ENCODE peak calls at places on chromosomes 12 and 14, in eight cellular contexts. One of them, this sample, is unnamed.

GRCh38 chr12:32126720-32127119 is 20.1 kb downstream of the BICD1 start:
- DNase-seq in uterus: no peak
- DNase-seq in K562: no peak
- DNase-seq in transverse colon: no peak
- DNase-seq in gastrocnemius medialis: no peak
- DNase-seq in left ventricle myocardium inferior: no peak
- DNase-seq in Peyer's patch: no peak
- DNase-seq in left lung: no peak
- DNase-seq in this sample: no peak

GRCh38 chr12:16155938-16156337 is 121.5 kb downstream of the SLC15A5 start:
- DNase-seq in transverse colon: no peak
- DNase-seq in Peyer's patch: no peak
- DNase-seq in K562: no peak
- DNase-seq in uterus: no peak
- DNase-seq in gastrocnemius medialis: no peak
- DNase-seq in left ventricle myocardium inferior: no peak
- DNase-seq in left lung: no peak
- DNase-seq in this sample: no peak

GRCh38 chr12:19695244-19696098 is 256.2 kb downstream of the AEBP2 start:
- DNase-seq in uterus: no peak
- DNase-seq in Peyer's patch: no peak
- DNase-seq in K562: no peak
- DNase-seq in transverse colon: no peak
- DNase-seq in left lung: no peak
- DNase-seq in gastrocnemius medialis: no peak
- DNase-seq in left ventricle myocardium inferior: no peak
- DNase-seq in this sample: no peak

GRCh38 chr14:61752626-61753025 is 9.6 kb upstream of the SNAPC1 start:
- DNase-seq in K562: no peak
- DNase-seq in transverse colon: no peak
- DNase-seq in left ventricle myocardium inferior: no peak
- DNase-seq in Peyer's patch: no peak
- DNase-seq in uterus: no peak
- DNase-seq in left lung: no peak
- DNase-seq in gastrocnemius medialis: no peak
- DNase-seq in this sample: no peak

GRCh38 chr14:34237098-34237497 is 224.9 kb downstream of the SPTSSA start:
- DNase-seq in uterus: no peak
- DNase-seq in transverse colon: no peak
- DNase-seq in K562: no peak
- DNase-seq in left ventricle myocardium inferior: no peak
- DNase-seq in gastrocnemius medialis: no peak
- DNase-seq in Peyer's patch: no peak
- DNase-seq in left lung: no peak
- DNase-seq in this sample: no peak

GRCh38 chr14:69716483-69717187 is 50.3 kb upstream of the SRSF5 start:
- DNase-seq in left ventricle myocardium inferior: peak; percentile 16
- DNase-seq in left lung: no peak
- DNase-seq in K562: no peak
- DNase-seq in transverse colon: peak; percentile 28
- DNase-seq in gastrocnemius medialis: no peak
- DNase-seq in uterus: no peak
- DNase-seq in Peyer's patch: no peak
- DNase-seq in this sample: no peak

GRCh38 chr12:124351422-124351821 is 56.5 kb downstream of the RFLNA start:
- DNase-seq in uterus: no peak
- DNase-seq in transverse colon: no peak
- DNase-seq in K562: no peak
- DNase-seq in gastrocnemius medialis: no peak
- DNase-seq in left lung: no peak
- DNase-seq in left ventricle myocardium inferior: no peak
- DNase-seq in Peyer's patch: no peak
- DNase-seq in this sample: no peak

GRCh38 chr12:117212563-117213190 is 22.4 kb upstream of the FBXO21 start:
- DNase-seq in left ventricle myocardium inferior: peak; percentile 53
- DNase-seq in Peyer's patch: peak; percentile 60
- DNase-seq in transverse colon: peak; percentile 69
- DNase-seq in K562: peak; percentile 75
- DNase-seq in left lung: peak; percentile 50
- DNase-seq in gastrocnemius medialis: peak; percentile 33
- DNase-seq in uterus: peak; percentile 70
- DNase-seq in this sample: peak; percentile 82

GRCh38 chr14:71952381-71953363 is 20.4 kb downstream of the RGS6 start:
- DNase-seq in Peyer's patch: no peak
- DNase-seq in transverse colon: no peak
- DNase-seq in gastrocnemius medialis: no peak
- DNase-seq in uterus: no peak
- DNase-seq in K562: no peak
- DNase-seq in left ventricle myocardium inferior: no peak
- DNase-seq in left lung: no peak
- DNase-seq in this sample: peak; percentile 59

GRCh38 chr12:32197421-32197820 is 90.8 kb downstream of the BICD1 start:
- DNase-seq in left ventricle myocardium inferior: no peak
- DNase-seq in Peyer's patch: no peak
- DNase-seq in gastrocnemius medialis: no peak
- DNase-seq in uterus: no peak
- DNase-seq in transverse colon: no peak
- DNase-seq in left lung: no peak
- DNase-seq in K562: no peak
- DNase-seq in this sample: no peak

GRCh38 chr12:104215638-104216297 is at the start of gene TXNRD1:
- DNase-seq in transverse colon: peak; percentile 86
- DNase-seq in left ventricle myocardium inferior: peak; percentile 87
- DNase-seq in K562: peak; percentile 84
- DNase-seq in left lung: peak; percentile 86
- DNase-seq in uterus: peak; percentile 84
- DNase-seq in gastrocnemius medialis: peak; percentile 58
- DNase-seq in Peyer's patch: peak; percentile 86
- DNase-seq in this sample: peak; percentile 89

GRCh38 chr12:50282581-50283229 is 615 bp downstream of the LIMA1 start:
- DNase-seq in left ventricle myocardium inferior: no peak
- DNase-seq in uterus: no peak
- DNase-seq in K562: peak; percentile 13
- DNase-seq in left lung: no peak
- DNase-seq in Peyer's patch: no peak
- DNase-seq in gastrocnemius medialis: no peak
- DNase-seq in transverse colon: peak; percentile 17
- DNase-seq in this sample: no peak

GRCh38 chr12:58877243-58877743 is 43.0 kb downstream of the LRIG3 start:
- DNase-seq in left lung: no peak
- DNase-seq in left ventricle myocardium inferior: no peak
- DNase-seq in gastrocnemius medialis: no peak
- DNase-seq in uterus: no peak
- DNase-seq in transverse colon: no peak
- DNase-seq in Peyer's patch: no peak
- DNase-seq in K562: no peak
- DNase-seq in this sample: no peak

GRCh38 chr14:101551729-101552595 is 9.3 kb upstream of the DIO3 start:
- DNase-seq in uterus: no peak
- DNase-seq in transverse colon: no peak
- DNase-seq in left ventricle myocardium inferior: no peak
- DNase-seq in K562: no peak
- DNase-seq in Peyer's patch: no peak
- DNase-seq in left lung: no peak
- DNase-seq in gastrocnemius medialis: no peak
- DNase-seq in this sample: no peak

GRCh38 chr12:49548822-49549648 is 10.2 kb downstream of the KCNH3 start:
- DNase-seq in transverse colon: peak; percentile 17
- DNase-seq in uterus: no peak
- DNase-seq in gastrocnemius medialis: no peak
- DNase-seq in left lung: no peak
- DNase-seq in Peyer's patch: peak; percentile 52
- DNase-seq in left ventricle myocardium inferior: no peak
- DNase-seq in K562: peak; percentile 73
- DNase-seq in this sample: peak; percentile 60

GRCh38 chr12:132239796-132240668 is 89.4 kb downstream of the GALNT9 start:
- DNase-seq in K562: no peak
- DNase-seq in gastrocnemius medialis: no peak
- DNase-seq in Peyer's patch: no peak
- DNase-seq in left lung: no peak
- DNase-seq in left ventricle myocardium inferior: no peak
- DNase-seq in uterus: no peak
- DNase-seq in transverse colon: no peak
- DNase-seq in this sample: peak; percentile 72

GRCh38 chr14:100278702-100279101 is 27.5 kb downstream of the SLC25A29 start:
- DNase-seq in transverse colon: no peak
- DNase-seq in Peyer's patch: no peak
- DNase-seq in uterus: no peak
- DNase-seq in left lung: peak; percentile 69
- DNase-seq in K562: no peak
- DNase-seq in gastrocnemius medialis: no peak
- DNase-seq in left ventricle myocardium inferior: no peak
- DNase-seq in this sample: no peak
- TF ChIP-seq CTCF in transverse colon: no peak
- TF ChIP-seq CTCF in Peyer's patch: no peak
- TF ChIP-seq CTCF in uterus: no peak
- TF ChIP-seq CTCF in left lung: no peak
- TF ChIP-seq CTCF in K562: no peak
- TF ChIP-seq CTCF in gastrocnemius medialis: no peak
- TF ChIP-seq CTCF in left ventricle myocardium inferior: no peak
- TF ChIP-seq CTCF in this sample: no peak

DNA sequence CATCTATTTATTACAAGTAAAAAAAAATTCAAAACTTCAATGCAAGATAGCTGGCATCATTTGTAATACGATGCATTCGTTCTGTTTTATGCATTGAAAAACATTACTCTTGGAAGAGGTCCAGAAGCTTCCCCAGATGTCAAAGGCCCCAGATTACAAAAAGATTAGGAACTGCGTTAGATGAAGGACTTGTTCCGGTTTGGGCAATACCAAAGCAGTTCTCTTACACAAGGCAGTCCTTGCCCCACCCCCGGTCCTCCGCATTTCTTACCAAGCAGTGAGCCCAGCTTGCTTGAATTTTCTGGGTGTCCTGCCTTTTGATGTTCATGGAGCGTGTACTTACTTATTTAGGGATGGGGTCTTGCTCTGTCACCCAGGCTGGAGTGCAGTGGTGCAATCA is 4.8 kb upstream of the HVCN1 start:
- DNase-seq in left lung: peak; percentile 69
- DNase-seq in transverse colon: no peak
- DNase-seq in left ventricle myocardium inferior: peak; percentile 37
- DNase-seq in K562: no peak
- DNase-seq in Peyer's patch: no peak
- DNase-seq in uterus: no peak
- DNase-seq in gastrocnemius medialis: no peak
- DNase-seq in this sample: peak; percentile 49
- H3K27ac ChIP-seq in left lung: peak overlapping the region; percentile 35
- H3K27ac ChIP-seq in transverse colon: peak overlapping the region; percentile 64
- H3K27ac ChIP-seq in left ventricle myocardium inferior: peak overlapping the region; percentile 82
- H3K27ac ChIP-seq in K562: no peak overlapping the region
- H3K27ac ChIP-seq in Peyer's patch: peak overlapping the region; percentile 49
- H3K27ac ChIP-seq in uterus: no peak overlapping the region
- H3K27ac ChIP-seq in gastrocnemius medialis: peak overlapping the region; percentile 48
- H3K27ac ChIP-seq in this sample: no peak overlapping the region

DNA sequence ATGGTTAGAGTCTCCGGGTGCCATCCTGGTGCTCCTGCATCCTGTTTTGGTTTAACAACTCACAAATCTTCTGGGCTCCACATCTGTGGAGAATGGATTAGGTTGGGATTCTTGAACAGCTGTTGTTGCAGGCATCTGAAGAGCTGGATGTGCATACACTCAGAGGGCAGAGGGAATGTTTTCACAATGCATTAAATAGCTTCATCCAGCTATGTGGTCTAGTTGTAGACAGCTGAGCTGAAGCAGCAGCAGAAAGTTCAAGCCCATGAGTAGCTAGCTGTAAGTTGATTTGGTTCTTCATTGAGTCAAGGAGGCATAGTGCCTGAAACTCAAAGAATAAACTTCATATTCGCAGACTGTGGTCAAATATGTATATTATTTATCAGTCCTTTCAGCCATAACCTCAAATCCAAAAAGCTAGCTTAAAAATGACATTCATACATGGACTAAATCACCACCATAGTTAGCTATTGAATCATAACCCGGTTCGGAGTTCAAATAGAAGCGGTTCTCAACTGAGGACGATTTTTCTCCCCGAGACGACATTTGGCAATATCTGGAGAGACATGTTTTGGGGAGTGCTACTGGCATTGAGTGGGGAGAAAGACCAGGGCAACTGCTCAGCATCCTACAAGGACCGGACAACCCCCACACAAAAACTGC is 858 bp upstream of the ANKRD13A start:
- DNase-seq in left ventricle myocardium inferior: no peak
- DNase-seq in transverse colon: no peak
- DNase-seq in Peyer's patch: no peak
- DNase-seq in uterus: no peak
- DNase-seq in gastrocnemius medialis: no peak
- DNase-seq in K562: no peak
- DNase-seq in left lung: no peak
- DNase-seq in this sample: no peak
- H3K4me1 ChIP-seq in left ventricle myocardium inferior: peaks cover 74% of the 10 kb centered on the region
- H3K4me1 ChIP-seq in transverse colon: peaks cover 46% of the 10 kb centered on the region
- H3K4me1 ChIP-seq in Peyer's patch: peaks cover 49% of the 10 kb centered on the region
- H3K4me1 ChIP-seq in uterus: peaks cover 5% of the 10 kb centered on the region
- H3K4me1 ChIP-seq in gastrocnemius medialis: peaks cover 65% of the 10 kb centered on the region
- H3K4me1 ChIP-seq in K562: peaks cover 32% of the 10 kb centered on the region
- H3K4me1 ChIP-seq in left lung: peaks cover 75% of the 10 kb centered on the region
- H3K4me1 ChIP-seq in this sample: peaks cover 27% of the 10 kb centered on the region

GRCh38 chr14:96170961-96171592 is 33.6 kb upstream of the BDKRB2 start:
- DNase-seq in left ventricle myocardium inferior: no peak
- DNase-seq in left lung: no peak
- DNase-seq in uterus: no peak
- DNase-seq in gastrocnemius medialis: no peak
- DNase-seq in transverse colon: no peak
- DNase-seq in K562: no peak
- DNase-seq in Peyer's patch: no peak
- DNase-seq in this sample: no peak

GRCh38 chr14:96165493-96166474 is 38.9 kb upstream of the BDKRB2 start:
- DNase-seq in uterus: no peak
- DNase-seq in left ventricle myocardium inferior: no peak
- DNase-seq in K562: no peak
- DNase-seq in gastrocnemius medialis: no peak
- DNase-seq in left lung: no peak
- DNase-seq in transverse colon: peak; percentile 26
- DNase-seq in Peyer's patch: no peak
- DNase-seq in this sample: no peak

GRCh38 chr14:96167224-96168148 is 37.2 kb upstream of the BDKRB2 start:
- DNase-seq in left ventricle myocardium inferior: no peak
- DNase-seq in K562: no peak
- DNase-seq in Peyer's patch: no peak
- DNase-seq in transverse colon: peak; percentile 50
- DNase-seq in gastrocnemius medialis: no peak
- DNase-seq in uterus: no peak
- DNase-seq in left lung: no peak
- DNase-seq in this sample: no peak

GRCh38 chr14:96166475-96167223 is 38.0 kb upstream of the BDKRB2 start:
- DNase-seq in K562: no peak
- DNase-seq in left lung: no peak
- DNase-seq in gastrocnemius medialis: no peak
- DNase-seq in Peyer's patch: no peak
- DNase-seq in uterus: no peak
- DNase-seq in left ventricle myocardium inferior: no peak
- DNase-seq in transverse colon: no peak
- DNase-seq in this sample: no peak

DNA sequence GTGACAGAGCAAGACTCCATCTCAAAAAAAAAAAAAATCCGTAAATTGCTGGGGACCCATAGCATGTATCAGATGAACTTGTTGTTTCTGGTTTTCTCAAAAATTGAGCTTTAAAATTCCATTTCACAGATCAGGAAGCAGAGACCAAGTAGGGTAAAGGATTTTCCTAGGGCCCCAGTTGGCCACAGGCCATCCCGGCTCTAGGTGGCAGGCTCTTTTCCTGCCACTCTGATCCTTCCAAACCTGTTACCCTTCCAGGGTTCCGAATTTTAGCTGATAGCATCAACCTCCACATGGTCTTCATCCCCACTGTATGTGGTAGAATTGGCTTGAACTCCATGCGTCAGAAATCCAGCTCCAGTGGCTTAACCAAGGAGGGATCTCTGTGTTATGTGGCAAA is 36.1 kb upstream of the BDKRB2 start:
- DNase-seq in left lung: no peak
- DNase-seq in left ventricle myocardium inferior: no peak
- DNase-seq in Peyer's patch: no peak
- DNase-seq in K562: no peak
- DNase-seq in gastrocnemius medialis: no peak
- DNase-seq in transverse colon: no peak
- DNase-seq in uterus: no peak
- DNase-seq in this sample: no peak
- TF ChIP-seq CTCF in left lung: no peak
- TF ChIP-seq CTCF in left ventricle myocardium inferior: no peak
- TF ChIP-seq CTCF in Peyer's patch: no peak
- TF ChIP-seq CTCF in K562: no peak
- TF ChIP-seq CTCF in gastrocnemius medialis: no peak
- TF ChIP-seq CTCF in transverse colon: no peak
- TF ChIP-seq CTCF in uterus: no peak
- TF ChIP-seq CTCF in this sample: no peak